ENCODE peak calls at places on chromosomes 11 and 22, in eight cellular contexts. X, Q, P, K, W, B, N and S are unnamed samples.

GRCh38 chr22:21104126-21104691 is 58.5 kb downstream of the LRRC74B start:
- DNase-seq in X (no peak), Q (no peak), P (no peak), K (no peak), W (no peak), B (no peak), N (no peak), S (no peak)

GRCh38 chr22:36767035-36767775 is 8.7 kb downstream of the IFT27 start:
- DNase-seq in X (no peak), Q (no peak), P (no peak), K (no peak), W (no peak), B (no peak), N (no peak), S (no peak)

GRCh38 chr11:78038697-78039313 is 15.7 kb upstream of the KCTD14 start:
- DNase-seq in X (no peak), Q (peak; percentile 75), P (no peak), K (no peak), W (no peak), B (no peak), N (no peak), S (no peak)

GRCh38 chr11:12271241-12271640 is 106.1 kb upstream of the PARVA start:
- DNase-seq in X (no peak), Q (no peak), P (no peak), K (no peak), W (no peak), B (no peak), N (no peak), S (no peak)

GRCh38 chr22:46421272-46421671 is 85.8 kb downstream of the TRMU start:
- DNase-seq in X (no peak), Q (no peak), P (peak; percentile 19), K (no peak), W (no peak), B (peak; percentile 52), N (no peak), S (no peak)

GRCh38 chr11:23406131-23406819 is 546.0 kb upstream of the CCDC179 start:
- DNase-seq in X (no peak), Q (no peak), P (no peak), K (no peak), W (no peak), B (no peak), N (no peak), S (no peak)

GRCh38 chr11:43936081-43936480 is 6.4 kb upstream of the C11orf96 start:
- DNase-seq in X (no peak), Q (no peak), P (no peak), K (no peak), W (no peak), B (no peak), N (no peak), S (no peak)

GRCh38 chr11:65817312-65817814 is 16.4 kb upstream of the SNX32 start:
- DNase-seq in X (no peak), Q (no peak), P (no peak), K (no peak), W (no peak), B (no peak), N (no peak), S (peak; percentile 47)

GRCh38 chr11:31804439-31805036 is 6.6 kb downstream of the PAX6 start:
- DNase-seq in X (no peak), Q (no peak), P (no peak), K (no peak), W (no peak), B (no peak), N (no peak), S (no peak)

GRCh38 chr22:49243965-49244364 is 583.7 kb downstream of the BRD1 start:
- DNase-seq in X (no peak), Q (no peak), P (no peak), K (no peak), W (no peak), B (no peak), N (no peak), S (no peak)

GRCh38 chr11:130092661-130093060 is 23.0 kb downstream of the APLP2 start:
- DNase-seq in X (no peak), Q (no peak), P (no peak), K (no peak), W (no peak), B (no peak), N (no peak), S (no peak)

GRCh38 chr11:76579752-76580151 is 90.8 kb downstream of the LRRC32 start:
- DNase-seq in X (no peak), Q (no peak), P (no peak), K (no peak), W (no peak), B (no peak), N (no peak), S (no peak)

GRCh38 chr11:119684361-119685072 is 44.5 kb downstream of the NECTIN1 start:
- DNase-seq in X (peak; percentile 89), Q (peak; percentile 92), P (no peak), K (no peak), W (no peak), B (no peak), N (no peak), S (peak; percentile 65)

GRCh38 chr11:64268687-64269379 is 15.6 kb downstream of the BAD start:
- DNase-seq in X (no peak), Q (peak; percentile 79), P (no peak), K (no peak), W (no peak), B (no peak), N (no peak), S (peak; percentile 78)

GRCh38 chr11:39570526-39570925 is 1888.9 kb downstream of the LRRC4C start:
- DNase-seq in X (no peak), Q (no peak), P (no peak), K (no peak), W (no peak), B (no peak), N (no peak), S (no peak)

GRCh38 chr11:126628790-126629621 is 273.5 kb downstream of the ST3GAL4 start:
- DNase-seq in X (no peak), Q (no peak), P (no peak), K (no peak), W (no peak), B (no peak), N (no peak), S (no peak)

GRCh38 chr11:86938900-86939880 is 16.0 kb downstream of the FZD4 start:
- DNase-seq in X (peak; percentile 24), Q (peak; percentile 34), P (no peak), K (no peak), W (no peak), B (no peak), N (no peak), S (peak; percentile 55)

GRCh38 chr11:127670372-127670771 is 669.8 kb upstream of the KIRREL3 start:
- DNase-seq in X (no peak), Q (no peak), P (no peak), K (no peak), W (no peak), B (no peak), N (no peak), S (no peak)

GRCh38 chr11:67464411-67465189 is 4.5 kb downstream of the TMEM134 start:
- DNase-seq in X (peak; percentile 90), Q (peak; percentile 90), P (peak; percentile 87), K (peak; percentile 90), W (peak; percentile 76), B (peak; percentile 89), N (peak; percentile 79), S (peak; percentile 96)

GRCh38 chr11:111469200-111469599 is 43.0 kb downstream of the BTG4 start:
- DNase-seq in X (no peak), Q (no peak), P (no peak), K (no peak), W (no peak), B (no peak), N (no peak), S (no peak)

GRCh38 chr22:45008853-45009751 is 703 bp downstream of the PHF21B start:
- DNase-seq in X (no peak), Q (peak; percentile 40), P (no peak), K (no peak), W (no peak), B (no peak), N (no peak), S (no peak)

GRCh38 chr11:118149493-118149892 is 3.1 kb downstream of the SCN4B start:
- DNase-seq in X (no peak), Q (no peak), P (no peak), K (no peak), W (no peak), B (no peak), N (no peak), S (no peak)

GRCh38 chr11:101759771-101760450 is 154.9 kb upstream of the CEP126 start:
- DNase-seq in X (peak; percentile 22), Q (no peak), P (no peak), K (no peak), W (no peak), B (no peak), N (no peak), S (peak; percentile 29)

GRCh38 chr11:92735039-92735438 is 234.4 kb upstream of the MTNR1B start:
- DNase-seq in X (peak; percentile 12), Q (no peak), P (no peak), K (no peak), W (no peak), B (no peak), N (no peak), S (peak; percentile 7)

GRCh38 chr11:132589802-132590201 is 942.5 kb downstream of the OPCML start:
- DNase-seq in X (no peak), Q (no peak), P (no peak), K (no peak), W (no peak), B (no peak), N (no peak), S (no peak)

GRCh38 chr11:121366970-121367369 is 74.4 kb downstream of the SC5D start:
- DNase-seq in X (no peak), Q (peak; percentile 6), P (no peak), K (no peak), W (no peak), B (no peak), N (no peak), S (no peak)